ENCODE peak calls at places on chromosome 11, in seven cellular contexts. E, K, H, N, I, F and X are unnamed samples.

GRCh38 chr11:116384407-116384806 is 388.4 kb downstream of the BUD13 start:
- DNase-seq in E (no peak), K (no peak), H (no peak), N (no peak), I (no peak), F (no peak), X (no peak)

GRCh38 chr11:62146476-62147200 is 22.8 kb downstream of the INCENP start:
- DNase-seq in E (no peak), K (no peak), H (no peak), N (no peak), I (no peak), F (peak; percentile 6), X (peak; percentile 42)

GRCh38 chr11:10076458-10077141 is 217.4 kb downstream of the SBF2 start:
- DNase-seq in E (no peak), K (peak; percentile 38), H (peak; percentile 82), N (peak; percentile 12), I (peak; percentile 6), F (peak; percentile 28), X (no peak)

GRCh38 chr11:5624489-5625278 is at the start of gene TRIM34:
- DNase-seq in E (no peak), K (no peak), H (peak; percentile 59), N (peak; percentile 68), I (peak; percentile 78), F (peak; percentile 68), X (no peak)

GRCh38 chr11:126253265-126253664 is 15.4 kb downstream of the SRPRA start:
- DNase-seq in E (no peak), K (no peak), H (no peak), N (no peak), I (no peak), F (no peak), X (no peak)

GRCh38 chr11:124829986-124830385 is 29.8 kb upstream of the MSANTD2 start:
- DNase-seq in E (no peak), K (no peak), H (peak; percentile 56), N (no peak), I (no peak), F (no peak), X (no peak)

GRCh38 chr11:124920870-124921609 is 2.0 kb downstream of the HEPN1 start:
- DNase-seq in E (no peak), K (no peak), H (peak; percentile 88), N (no peak), I (no peak), F (peak; percentile 79), X (peak; percentile 86)

GRCh38 chr11:131624526-131624925 is 254.1 kb downstream of the NTM start:
- DNase-seq in E (no peak), K (no peak), H (peak; percentile 60), N (no peak), I (no peak), F (no peak), X (no peak)

GRCh38 chr11:45993438-45994064 is 71.1 kb downstream of the LARGE2 start:
- DNase-seq in E (no peak), K (no peak), H (peak; percentile 76), N (no peak), I (no peak), F (no peak), X (no peak)

GRCh38 chr11:115929618-115930129 is 425.5 kb upstream of the CADM1 start:
- DNase-seq in E (no peak), K (no peak), H (peak; percentile 52), N (no peak), I (no peak), F (no peak), X (no peak)

GRCh38 chr11:83187463-83187862 is 6.0 kb upstream of the ANKRD42 start:
- DNase-seq in E (no peak), K (no peak), H (no peak), N (no peak), I (no peak), F (no peak), X (no peak)

GRCh38 chr11:75188671-75189070 is 37.8 kb downstream of the SLCO2B1 start:
- DNase-seq in E (no peak), K (no peak), H (no peak), N (no peak), I (no peak), F (no peak), X (peak; percentile 58)

GRCh38 chr11:64728757-64729365 is 5.9 kb upstream of the NRXN2 start:
- DNase-seq in E (no peak), K (no peak), H (no peak), N (no peak), I (no peak), F (no peak), X (peak; percentile 43)

GRCh38 chr11:20839231-20839630 is 169.8 kb downstream of the NELL1 start:
- DNase-seq in E (no peak), K (no peak), H (no peak), N (no peak), I (no peak), F (no peak), X (no peak)

GRCh38 chr11:1572200-1573076 is at the start of gene DUSP8:
- DNase-seq in E (no peak), K (no peak), H (peak; percentile 97), N (peak; percentile 70), I (peak; percentile 90), F (peak; percentile 92), X (peak; percentile 95)

GRCh38 chr11:86571273-86571948 is 101.0 kb downstream of the ME3 start:
- DNase-seq in E (no peak), K (no peak), H (no peak), N (peak; percentile 33), I (no peak), F (no peak), X (no peak)

GRCh38 chr11:66081505-66081904 is 11.4 kb downstream of the PACS1 start:
- DNase-seq in E (no peak), K (no peak), H (peak; percentile 47), N (no peak), I (no peak), F (peak; percentile 85), X (no peak)

GRCh38 chr11:128728767-128729587 is 35.1 kb downstream of the FLI1 start:
- DNase-seq in E (no peak), K (no peak), H (no peak), N (no peak), I (no peak), F (peak; percentile 50), X (no peak)

GRCh38 chr11:74672956-74673895 is 58.0 kb downstream of the CHRDL2 start:
- DNase-seq in E (no peak), K (no peak), H (peak; percentile 97), N (peak; percentile 96), I (peak; percentile 95), F (no peak), X (no peak)

GRCh38 chr11:105046898-105047579 is 1.9 kb upstream of the CARD16 start:
- DNase-seq in E (no peak), K (no peak), H (peak; percentile 97), N (peak; percentile 99), I (peak; percentile 86), F (no peak), X (no peak)

GRCh38 chr11:128902515-128903066 is 11.4 kb downstream of the KCNJ5 start:
- DNase-seq in E (no peak), K (no peak), H (peak; percentile 53), N (peak; percentile 69), I (no peak), F (no peak), X (no peak)

GRCh38 chr11:75878968-75879367 is 64.0 kb downstream of the UVRAG start:
- DNase-seq in E (no peak), K (no peak), H (no peak), N (no peak), I (no peak), F (no peak), X (no peak)